ENCODE peak calls at places on chromosomes 13 and 19, in six cellular contexts. V is stomach, T is tibial nerve, J is suprapubic skin, B is A549, G is transverse colon. M is an unnamed sample.

GRCh38 chr19:459724-460511 is 915 bp downstream of the SHC2 start:
- DNase-seq in J (no peak), B (peak), T (peak), G (peak), V (peak), M (peak)

GRCh38 chr19:53878786-53879144 is 3.2 kb upstream of the PRKCG start:
- DNase-seq in J (no peak), T (no peak), B (no peak), V (no peak), G (no peak), M (no peak)

GRCh38 chr13:30739646-30740642 is 4.6 kb downstream of the ALOX5AP start:
- DNase-seq in T (no peak), G (no peak), B (peak), V (peak), J (no peak), M (no peak)

GRCh38 chr13:79527698-79528097 is 46.7 kb downstream of the NDFIP2 start:
- DNase-seq in G (no peak), T (no peak), B (no peak), J (no peak), V (no peak), M (no peak)

GRCh38 chr19:14059093-14059480 is 2.8 kb downstream of the PALM3 start:
- DNase-seq in J (no peak), T (no peak), B (no peak), V (peak), G (peak), M (no peak)

GRCh38 chr13:99339736-99340392 is 32.7 kb upstream of the GPR183 start:
- DNase-seq in B (no peak), T (no peak), J (no peak), G (peak), V (peak), M (no peak)

GRCh38 chr19:30719189-30719990 is 347.2 kb downstream of the ZNF536 start:
- DNase-seq in V (peak), G (peak), B (no peak), T (peak), J (no peak), M (peak)

GRCh38 chr13:23696610-23697009 is 126.4 kb downstream of the TNFRSF19 start:
- DNase-seq in J (no peak), T (no peak), G (no peak), B (no peak), V (no peak), M (no peak)

GRCh38 chr19:5079410-5079774 is 110.5 kb downstream of the KDM4B start:
- DNase-seq in G (no peak), T (no peak), J (no peak), V (no peak), B (no peak), M (no peak)

GRCh38 chr13:60612593-60612992 is 215.6 kb downstream of the TDRD3 start:
- DNase-seq in V (no peak), B (no peak), J (no peak), T (no peak), G (no peak), M (no peak)

GRCh38 chr13:110236831-110237261 is 70.1 kb downstream of the COL4A1 start:
- DNase-seq in T (no peak), B (no peak), J (no peak), V (no peak), G (no peak), M (peak)
- H3K27ac ChIP-seq in T (peak), B (no peak), J (no peak), V (peak), G (peak), M (peak)

GRCh38 chr19:42352893-42353259 is 27.4 kb downstream of the MEGF8 start:
- DNase-seq in T (no peak), V (no peak), J (no peak), G (no peak), B (no peak), M (no peak)

GRCh38 chr19:42351079-42351735 is 25.8 kb downstream of the MEGF8 start:
- DNase-seq in B (no peak), J (no peak), T (no peak), V (no peak), G (no peak), M (peak)

GRCh38 chr19:42350417-42350816 is 25.0 kb downstream of the MEGF8 start:
- DNase-seq in J (no peak), B (no peak), V (no peak), G (no peak), T (no peak), M (no peak)

GRCh38 chr19:42353341-42354015 is 28.0 kb downstream of the MEGF8 start:
- DNase-seq in T (no peak), G (no peak), J (no peak), V (no peak), B (no peak), M (no peak)

GRCh38 chr19:42352216-42352892 is 26.9 kb downstream of the MEGF8 start:
- DNase-seq in B (no peak), G (no peak), T (no peak), V (no peak), J (no peak), M (peak)
- TF ChIP-seq EP300 in B (no peak), G (no peak), T (no peak), V (no peak), J (no peak), M (no peak)

GRCh38 chr19:18225702-18226468 is at the start of gene PDE4C:
- DNase-seq in G (no peak), J (no peak), B (no peak), V (no peak), T (no peak), M (no peak)
- H3K4me3 ChIP-seq in G (peak), J (no peak), B (no peak), V (peak), T (no peak), M (no peak)

DNA sequence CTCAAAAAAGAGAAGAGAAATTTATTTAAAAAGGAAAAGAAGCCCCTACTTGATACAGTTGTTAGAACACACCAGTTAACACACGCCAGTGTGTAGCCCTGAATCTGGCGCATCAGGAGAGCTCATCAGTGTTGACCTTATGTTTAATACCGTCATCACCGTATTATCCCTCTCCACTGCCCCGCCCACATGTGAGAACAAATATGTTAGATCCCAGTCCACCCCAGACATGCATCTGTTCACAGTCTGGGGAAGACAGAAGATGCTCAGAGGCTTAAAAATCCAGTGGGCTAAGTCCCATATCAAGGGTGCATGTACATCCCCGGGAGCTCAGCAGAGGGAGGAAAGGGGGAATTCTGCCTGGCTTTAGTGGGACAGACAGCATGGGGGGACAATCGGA is 155.2 kb downstream of the DPF1 start:
- DNase-seq in J (no peak), V (no peak), T (no peak), G (no peak), B (no peak), M (no peak)
- H3K27ac ChIP-seq in J (no peak), V (no peak), T (no peak), G (no peak), B (no peak), M (no peak)

GRCh38 chr19:6215701-6216235 is 64.0 kb downstream of the MLLT1 start:
- DNase-seq in G (no peak), T (no peak), V (no peak), J (no peak), B (no peak), M (peak)

GRCh38 chr19:6214881-6215541 is 64.8 kb downstream of the MLLT1 start:
- DNase-seq in V (no peak), B (no peak), G (no peak), T (no peak), J (peak), M (peak)

GRCh38 chr19:6212403-6213265 is 67.1 kb downstream of the MLLT1 start:
- DNase-seq in B (no peak), G (no peak), V (no peak), J (peak), T (no peak), M (peak)

GRCh38 chr19:6213266-6213595 is 66.5 kb downstream of the MLLT1 start:
- DNase-seq in V (no peak), G (no peak), J (peak), T (no peak), B (no peak), M (peak)

GRCh38 chr19:6213696-6214585 is 65.8 kb downstream of the MLLT1 start:
- DNase-seq in B (no peak), V (no peak), T (no peak), J (peak), G (no peak), M (no peak)
- TF ChIP-seq EP300 in B (no peak), V (no peak), T (no peak), J (no peak), G (no peak), M (no peak)

DNA sequence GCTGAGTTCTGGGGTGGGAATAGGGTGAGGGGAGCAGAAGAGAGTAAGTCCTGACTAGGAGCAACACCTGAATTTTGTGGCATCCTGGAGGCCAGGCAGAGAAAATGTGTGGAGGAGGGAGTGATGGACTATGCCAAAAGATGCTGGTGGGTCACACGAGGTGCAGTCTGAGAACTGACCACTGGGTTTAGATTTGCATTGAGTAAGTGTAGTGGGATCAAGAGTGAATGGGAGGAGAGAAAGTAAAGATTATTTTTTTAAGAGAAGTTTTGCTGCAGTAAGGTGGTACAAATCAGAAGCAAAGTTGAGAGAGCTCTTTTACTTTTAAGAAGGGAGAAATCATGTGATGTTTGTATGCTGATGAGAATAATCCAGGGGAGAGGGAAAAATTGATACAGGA is 405.1 kb downstream of the DLEU7 start:
- DNase-seq in G (no peak), B (no peak), T (no peak), V (no peak), J (no peak), M (no peak)
- H3K4me3 ChIP-seq in G (no peak), B (no peak), T (no peak), V (no peak), J (no peak), M (no peak)

GRCh38 chr19:11361037-11361770 is 6.0 kb downstream of the PLPPR2 start:
- DNase-seq in V (peak), B (no peak), J (no peak), G (peak), T (no peak), M (peak)
- H3K27ac ChIP-seq in V (no peak), B (no peak), J (no peak), G (no peak), T (no peak), M (no peak)